ENCODE peak calls at places on chromosomes 5 and 9, in eight cellular contexts. One of them, this sample, is unnamed.

GRCh38 chr5:179323026-179323571 is 22.2 kb downstream of the ADAMTS2 start:
- DNase-seq in CD8-positive, alpha-beta T cell: no peak
- DNase-seq in mucosa of descending colon: peak; percentile 27
- DNase-seq in HepG2: no peak
- DNase-seq in Caco-2: peak; percentile 20
- DNase-seq in GM12865: no peak
- DNase-seq in astrocyte of the spinal cord: no peak
- DNase-seq in brain microvascular endothelial cell: no peak
- DNase-seq in this sample: no peak

GRCh38 chr9:127102176-127102575 is 20.3 kb downstream of the ANGPTL2 start:
- DNase-seq in astrocyte of the spinal cord: peak; percentile 6
- DNase-seq in mucosa of descending colon: no peak
- DNase-seq in CD8-positive, alpha-beta T cell: no peak
- DNase-seq in Caco-2: no peak
- DNase-seq in HepG2: no peak
- DNase-seq in GM12865: no peak
- DNase-seq in brain microvascular endothelial cell: no peak
- DNase-seq in this sample: no peak

GRCh38 chr9:12775373-12775962 is 648 bp downstream of the LURAP1L start:
- DNase-seq in Caco-2: peak; percentile 19
- DNase-seq in CD8-positive, alpha-beta T cell: no peak
- DNase-seq in astrocyte of the spinal cord: peak; percentile 20
- DNase-seq in HepG2: no peak
- DNase-seq in mucosa of descending colon: no peak
- DNase-seq in brain microvascular endothelial cell: peak; percentile 8
- DNase-seq in GM12865: no peak
- DNase-seq in this sample: no peak

GRCh38 chr5:176846335-176847140 is 36.2 kb downstream of the UNC5A start:
- DNase-seq in Caco-2: no peak
- DNase-seq in brain microvascular endothelial cell: no peak
- DNase-seq in astrocyte of the spinal cord: no peak
- DNase-seq in HepG2: peak; percentile 45
- DNase-seq in mucosa of descending colon: no peak
- DNase-seq in GM12865: peak; percentile 9
- DNase-seq in CD8-positive, alpha-beta T cell: no peak
- DNase-seq in this sample: no peak

GRCh38 chr9:37290881-37291485 is 131.5 kb upstream of the GRHPR start:
- DNase-seq in GM12865: peak; percentile 39
- DNase-seq in Caco-2: no peak
- DNase-seq in HepG2: no peak
- DNase-seq in CD8-positive, alpha-beta T cell: no peak
- DNase-seq in astrocyte of the spinal cord: peak; percentile 79
- DNase-seq in brain microvascular endothelial cell: peak; percentile 28
- DNase-seq in mucosa of descending colon: no peak
- DNase-seq in this sample: peak; percentile 87

GRCh38 chr5:139393497-139394122 is 1.3 kb downstream of the PROB1 start:
- DNase-seq in Caco-2: no peak
- DNase-seq in brain microvascular endothelial cell: no peak
- DNase-seq in GM12865: no peak
- DNase-seq in CD8-positive, alpha-beta T cell: peak; percentile 19
- DNase-seq in mucosa of descending colon: peak; percentile 64
- DNase-seq in HepG2: no peak
- DNase-seq in astrocyte of the spinal cord: no peak
- DNase-seq in this sample: no peak

GRCh38 chr9:37583522-37584121 is 7.4 kb upstream of the FBXO10 start:
- DNase-seq in HepG2: no peak
- DNase-seq in GM12865: no peak
- DNase-seq in CD8-positive, alpha-beta T cell: no peak
- DNase-seq in brain microvascular endothelial cell: no peak
- DNase-seq in astrocyte of the spinal cord: no peak
- DNase-seq in mucosa of descending colon: no peak
- DNase-seq in Caco-2: no peak
- DNase-seq in this sample: no peak

GRCh38 chr5:68252678-68253520 is 37.3 kb downstream of the PIK3R1 start:
- DNase-seq in brain microvascular endothelial cell: peak; percentile 67
- DNase-seq in astrocyte of the spinal cord: peak; percentile 75
- DNase-seq in mucosa of descending colon: no peak
- DNase-seq in GM12865: peak; percentile 73
- DNase-seq in Caco-2: peak; percentile 66
- DNase-seq in CD8-positive, alpha-beta T cell: peak; percentile 53
- DNase-seq in HepG2: peak; percentile 63
- DNase-seq in this sample: peak; percentile 76

GRCh38 chr5:32618962-32619361 is 33.6 kb downstream of the SUB1 start:
- DNase-seq in brain microvascular endothelial cell: no peak
- DNase-seq in mucosa of descending colon: no peak
- DNase-seq in HepG2: no peak
- DNase-seq in CD8-positive, alpha-beta T cell: no peak
- DNase-seq in astrocyte of the spinal cord: no peak
- DNase-seq in Caco-2: no peak
- DNase-seq in GM12865: no peak
- DNase-seq in this sample: no peak

GRCh38 chr9:135035781-135036760 is 51.4 kb upstream of the OLFM1 start:
- DNase-seq in CD8-positive, alpha-beta T cell: no peak
- DNase-seq in brain microvascular endothelial cell: no peak
- DNase-seq in mucosa of descending colon: no peak
- DNase-seq in astrocyte of the spinal cord: no peak
- DNase-seq in HepG2: no peak
- DNase-seq in GM12865: no peak
- DNase-seq in Caco-2: peak; percentile 12
- DNase-seq in this sample: no peak

GRCh38 chr9:127158995-127159801 is 36.8 kb upstream of the ANGPTL2 start:
- DNase-seq in brain microvascular endothelial cell: peak; percentile 75
- DNase-seq in CD8-positive, alpha-beta T cell: no peak
- DNase-seq in mucosa of descending colon: no peak
- DNase-seq in astrocyte of the spinal cord: peak; percentile 83
- DNase-seq in Caco-2: peak; percentile 90
- DNase-seq in HepG2: peak; percentile 76
- DNase-seq in GM12865: no peak
- DNase-seq in this sample: peak; percentile 89

GRCh38 chr5:125140855-125141254 is 394.4 kb upstream of the ZNF608 start:
- DNase-seq in brain microvascular endothelial cell: peak; percentile 60
- DNase-seq in GM12865: no peak
- DNase-seq in HepG2: peak; percentile 9
- DNase-seq in CD8-positive, alpha-beta T cell: no peak
- DNase-seq in astrocyte of the spinal cord: peak; percentile 68
- DNase-seq in mucosa of descending colon: no peak
- DNase-seq in Caco-2: no peak
- DNase-seq in this sample: peak; percentile 76

DNA sequence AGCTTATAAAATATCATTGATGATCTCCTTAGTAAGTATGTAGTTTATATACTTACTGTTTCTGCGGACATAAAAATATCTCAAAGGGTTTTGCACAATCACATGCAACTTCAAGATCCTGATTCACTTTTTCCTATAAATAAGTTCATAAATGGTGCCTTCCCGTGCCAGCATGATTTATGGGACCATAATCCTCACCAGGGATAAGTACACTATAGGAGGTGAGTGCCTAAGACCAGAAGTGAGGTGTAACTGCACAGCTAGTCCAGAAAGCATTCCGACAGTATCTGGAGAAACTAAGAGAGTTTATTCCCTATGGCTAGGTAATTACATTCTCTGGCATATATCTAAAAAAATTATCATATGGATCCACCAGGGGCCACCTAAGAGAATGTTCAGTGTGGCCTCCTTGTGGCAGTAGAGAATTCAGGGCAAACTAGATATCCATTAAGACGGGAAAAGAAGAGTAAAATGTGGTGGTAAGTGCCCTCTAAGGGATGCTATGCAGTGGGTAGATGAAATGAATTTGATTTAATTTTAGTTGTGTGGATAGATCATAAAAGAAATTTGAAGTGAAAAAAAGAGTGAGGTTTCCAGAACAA is 402.5 kb upstream of the SLC24A2 start:
- DNase-seq in brain microvascular endothelial cell: no peak
- DNase-seq in mucosa of descending colon: no peak
- DNase-seq in CD8-positive, alpha-beta T cell: no peak
- DNase-seq in astrocyte of the spinal cord: no peak
- DNase-seq in HepG2: no peak
- DNase-seq in Caco-2: peak; percentile 40
- DNase-seq in GM12865: no peak
- DNase-seq in this sample: no peak
- TF ChIP-seq CTCF in brain microvascular endothelial cell: peak; percentile 55
- TF ChIP-seq CTCF in mucosa of descending colon: no peak
- TF ChIP-seq CTCF in CD8-positive, alpha-beta T cell: no peak
- TF ChIP-seq CTCF in astrocyte of the spinal cord: no peak
- TF ChIP-seq CTCF in HepG2: no peak
- TF ChIP-seq CTCF in Caco-2: no peak
- TF ChIP-seq CTCF in GM12865: no peak
- TF ChIP-seq CTCF in this sample: peak; percentile 8

GRCh38 chr9:136129176-136129575 is 10.5 kb upstream of the TMEM250 start:
- DNase-seq in Caco-2: no peak
- DNase-seq in GM12865: no peak
- DNase-seq in brain microvascular endothelial cell: no peak
- DNase-seq in HepG2: no peak
- DNase-seq in astrocyte of the spinal cord: no peak
- DNase-seq in mucosa of descending colon: no peak
- DNase-seq in CD8-positive, alpha-beta T cell: no peak
- DNase-seq in this sample: no peak

GRCh38 chr9:136124976-136125692 is 6.5 kb upstream of the TMEM250 start:
- DNase-seq in HepG2: no peak
- DNase-seq in astrocyte of the spinal cord: no peak
- DNase-seq in mucosa of descending colon: no peak
- DNase-seq in brain microvascular endothelial cell: no peak
- DNase-seq in Caco-2: no peak
- DNase-seq in GM12865: no peak
- DNase-seq in CD8-positive, alpha-beta T cell: no peak
- DNase-seq in this sample: no peak

GRCh38 chr9:136131629-136132499 is 13.2 kb upstream of the TMEM250 start:
- DNase-seq in HepG2: no peak
- DNase-seq in CD8-positive, alpha-beta T cell: no peak
- DNase-seq in GM12865: no peak
- DNase-seq in Caco-2: no peak
- DNase-seq in brain microvascular endothelial cell: no peak
- DNase-seq in astrocyte of the spinal cord: no peak
- DNase-seq in mucosa of descending colon: no peak
- DNase-seq in this sample: no peak

GRCh38 chr9:136127313-136127712 is 8.6 kb upstream of the TMEM250 start:
- DNase-seq in HepG2: no peak
- DNase-seq in Caco-2: no peak
- DNase-seq in mucosa of descending colon: no peak
- DNase-seq in astrocyte of the spinal cord: no peak
- DNase-seq in GM12865: no peak
- DNase-seq in brain microvascular endothelial cell: no peak
- DNase-seq in CD8-positive, alpha-beta T cell: no peak
- DNase-seq in this sample: no peak

DNA sequence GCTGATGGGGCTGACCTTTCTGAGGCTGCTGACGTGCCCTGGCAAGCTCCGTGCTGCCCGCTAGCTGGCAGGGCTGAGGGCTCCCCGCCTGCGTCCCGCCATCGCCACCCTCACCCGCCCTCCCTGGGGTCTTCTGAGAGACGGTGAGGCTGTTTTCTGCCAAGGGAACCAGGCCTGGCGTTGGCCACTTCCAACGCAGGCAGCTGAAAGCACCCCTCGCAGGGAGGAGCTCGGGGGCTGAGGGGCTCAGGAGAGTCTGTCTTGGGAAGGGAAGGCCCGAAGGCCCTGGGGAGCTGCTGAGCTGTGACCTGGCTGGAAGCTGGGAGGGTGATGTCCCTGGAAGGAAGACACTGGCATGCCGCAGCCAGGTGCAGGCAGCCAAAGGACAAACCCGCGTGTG is 9.8 kb upstream of the TMEM250 start:
- DNase-seq in GM12865: no peak
- DNase-seq in astrocyte of the spinal cord: no peak
- DNase-seq in Caco-2: no peak
- DNase-seq in brain microvascular endothelial cell: no peak
- DNase-seq in HepG2: no peak
- DNase-seq in CD8-positive, alpha-beta T cell: no peak
- DNase-seq in mucosa of descending colon: no peak
- DNase-seq in this sample: no peak
- TF ChIP-seq CTCF in GM12865: no peak
- TF ChIP-seq CTCF in astrocyte of the spinal cord: no peak
- TF ChIP-seq CTCF in Caco-2: no peak
- TF ChIP-seq CTCF in brain microvascular endothelial cell: no peak
- TF ChIP-seq CTCF in HepG2: no peak
- TF ChIP-seq CTCF in CD8-positive, alpha-beta T cell: no peak
- TF ChIP-seq CTCF in mucosa of descending colon: no peak
- TF ChIP-seq CTCF in this sample: no peak

DNA sequence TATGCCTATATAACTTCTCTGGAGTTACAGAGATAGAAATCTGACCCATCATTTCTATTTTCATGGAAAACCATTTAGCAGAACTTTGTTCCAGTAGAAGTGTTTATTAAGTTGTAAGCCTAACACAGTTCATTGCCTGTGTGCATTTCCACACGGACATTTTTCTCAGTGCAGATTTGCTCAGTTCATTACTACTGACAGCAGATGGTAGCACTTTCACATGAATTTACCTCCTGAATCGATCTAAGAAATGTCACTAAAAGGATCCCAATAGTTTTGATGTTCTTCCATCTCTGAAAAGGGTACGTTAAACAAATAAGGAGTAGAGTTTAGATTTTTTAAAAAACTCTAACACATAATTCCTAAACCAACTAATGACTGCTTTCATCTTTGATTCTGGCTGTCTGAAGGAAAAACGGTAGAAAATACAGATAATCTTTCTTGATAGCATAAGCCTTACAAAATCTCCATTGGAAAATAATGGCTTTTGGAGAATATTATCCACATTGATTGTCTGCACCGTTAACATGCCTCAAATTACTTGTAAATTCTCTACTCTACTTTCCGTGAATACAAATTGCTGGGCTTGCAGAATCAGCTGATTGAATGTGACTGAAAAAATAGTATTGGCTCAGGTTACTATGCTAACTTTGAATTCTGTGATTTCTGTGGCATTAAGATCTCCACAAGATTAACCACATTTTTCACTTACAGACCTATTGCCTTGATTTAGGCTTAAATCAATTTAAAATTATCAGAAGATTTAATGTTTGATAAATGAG is 33.1 kb downstream of the RPS23 start:
- DNase-seq in CD8-positive, alpha-beta T cell: no peak
- DNase-seq in mucosa of descending colon: no peak
- DNase-seq in GM12865: no peak
- DNase-seq in HepG2: peak; percentile 3
- DNase-seq in brain microvascular endothelial cell: no peak
- DNase-seq in Caco-2: no peak
- DNase-seq in astrocyte of the spinal cord: no peak
- DNase-seq in this sample: peak; percentile 8
- TF ChIP-seq CTCF in CD8-positive, alpha-beta T cell: no peak
- TF ChIP-seq CTCF in mucosa of descending colon: no peak
- TF ChIP-seq CTCF in GM12865: no peak
- TF ChIP-seq CTCF in HepG2: peak; percentile 42
- TF ChIP-seq CTCF in brain microvascular endothelial cell: no peak
- TF ChIP-seq CTCF in Caco-2: no peak
- TF ChIP-seq CTCF in astrocyte of the spinal cord: no peak
- TF ChIP-seq CTCF in this sample: peak; percentile 10

DNA sequence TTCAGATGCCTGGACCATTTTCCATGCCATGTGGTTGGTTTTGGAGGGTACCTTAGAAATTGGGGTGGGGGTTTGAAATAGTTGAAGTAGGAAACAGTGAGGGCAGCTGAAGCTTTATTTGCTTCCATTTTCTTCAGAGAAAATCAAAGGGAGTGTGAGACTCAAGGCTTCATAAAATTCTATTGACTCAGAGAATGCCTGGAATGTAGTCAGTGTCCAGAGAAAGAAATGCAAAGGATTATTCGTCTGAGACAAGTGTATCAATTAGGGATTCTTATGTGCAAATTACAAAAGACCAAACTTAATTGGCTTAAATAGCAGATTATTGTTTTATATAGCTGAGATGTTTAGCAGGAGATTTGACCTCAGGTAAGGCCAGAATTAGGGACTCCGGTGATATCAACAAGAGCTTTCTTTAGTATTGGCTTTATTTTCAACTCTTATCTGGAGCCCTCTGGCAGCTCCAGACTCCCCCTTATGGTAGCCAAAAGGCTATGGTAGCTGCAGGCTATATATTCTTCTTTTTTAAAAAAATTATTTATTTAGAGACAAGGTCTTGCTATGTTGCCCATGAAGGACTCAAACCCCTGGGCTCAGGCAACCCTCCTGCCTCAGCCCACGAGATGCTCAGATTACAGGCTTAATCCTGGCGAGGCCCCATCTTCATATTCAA is 38.9 kb downstream of the PTTG1 start:
- DNase-seq in GM12865: no peak
- DNase-seq in Caco-2: no peak
- DNase-seq in mucosa of descending colon: no peak
- DNase-seq in HepG2: no peak
- DNase-seq in astrocyte of the spinal cord: no peak
- DNase-seq in CD8-positive, alpha-beta T cell: no peak
- DNase-seq in brain microvascular endothelial cell: no peak
- DNase-seq in this sample: no peak
- TF ChIP-seq CTCF in GM12865: peak; percentile 27
- TF ChIP-seq CTCF in Caco-2: no peak
- TF ChIP-seq CTCF in mucosa of descending colon: no peak
- TF ChIP-seq CTCF in HepG2: no peak
- TF ChIP-seq CTCF in astrocyte of the spinal cord: peak; percentile 19
- TF ChIP-seq CTCF in CD8-positive, alpha-beta T cell: no peak
- TF ChIP-seq CTCF in brain microvascular endothelial cell: peak; percentile 71
- TF ChIP-seq CTCF in this sample: peak; percentile 29